ENCODE peak calls at places on chromosomes 13 and 19, in eight cellular contexts. P, Y, G, E, M, H, S and U are unnamed samples.

GRCh38 chr19:11375143-11375948 is 880 bp downstream of the SWSAP1 start:
- DNase-seq in P (no peak), Y (no peak), G (peak; percentile 54), E (peak; percentile 91), M (peak; percentile 88), H (peak; percentile 49), S (no peak), U (peak; percentile 66)

GRCh38 chr13:75405976-75406703 is 75.8 kb downstream of the TBC1D4 start:
- DNase-seq in P (no peak), Y (no peak), G (no peak), E (no peak), M (no peak), H (no peak), S (no peak), U (no peak)

GRCh38 chr13:97339019-97339988 is 94.7 kb upstream of the RAP2A start:
- DNase-seq in P (no peak), Y (peak; percentile 98), G (peak; percentile 54), E (no peak), M (no peak), H (no peak), S (peak; percentile 38), U (peak; percentile 44)

GRCh38 chr13:109155301-109155761 is 525.9 kb downstream of the MYO16 start:
- DNase-seq in P (no peak), Y (peak; percentile 50), G (no peak), E (no peak), M (no peak), H (peak; percentile 64), S (no peak), U (no peak)

GRCh38 chr19:30061557-30062330 is 119.7 kb downstream of the URI1 start:
- DNase-seq in P (no peak), Y (no peak), G (no peak), E (no peak), M (no peak), H (no peak), S (no peak), U (no peak)

GRCh38 chr19:47658431-47659383 is 49.8 kb downstream of the BICRA start:
- DNase-seq in P (peak; percentile 38), Y (no peak), G (no peak), E (peak; percentile 45), M (no peak), H (no peak), S (no peak), U (peak; percentile 38)

GRCh38 chr19:45473366-45474190 is 5.8 kb downstream of the FOSB start:
- DNase-seq in P (peak; percentile 50), Y (no peak), G (no peak), E (no peak), M (peak; percentile 33), H (no peak), S (no peak), U (no peak)

GRCh38 chr19:46373573-46374359 is 26.9 kb downstream of the PPP5C start:
- DNase-seq in P (peak; percentile 39), Y (peak; percentile 50), G (peak; percentile 85), E (peak; percentile 98), M (no peak), H (peak; percentile 95), S (peak; percentile 57), U (peak; percentile 69)

GRCh38 chr13:110234532-110234931 is 72.4 kb downstream of the COL4A1 start:
- DNase-seq in P (no peak), Y (no peak), G (no peak), E (no peak), M (no peak), H (no peak), S (no peak), U (no peak)

GRCh38 chr13:62633448-62633847 is 1217.8 kb upstream of the PCDH20 start:
- DNase-seq in P (no peak), Y (no peak), G (no peak), E (no peak), M (no peak), H (no peak), S (no peak), U (no peak)

GRCh38 chr19:9531933-9532332 is 6.5 kb downstream of the ZNF426 start:
- DNase-seq in P (no peak), Y (peak; percentile 45), G (no peak), E (no peak), M (no peak), H (peak; percentile 91), S (no peak), U (no peak)

GRCh38 chr19:30214651-30215051 is 157.5 kb upstream of the ZNF536 start:
- DNase-seq in P (no peak), Y (no peak), G (no peak), E (no peak), M (no peak), H (peak; percentile 52), S (no peak), U (no peak)

GRCh38 chr13:26485288-26485687 is 72.2 kb upstream of the WASF3 start:
- DNase-seq in P (no peak), Y (no peak), G (no peak), E (no peak), M (no peak), H (no peak), S (no peak), U (no peak)

GRCh38 chr13:98345103-98345899 is 168.2 kb upstream of the RNF113B start:
- DNase-seq in P (no peak), Y (no peak), G (no peak), E (no peak), M (no peak), H (no peak), S (no peak), U (no peak)

GRCh38 chr19:52923782-52924593 is 760 bp upstream of the ZNF888 start:
- DNase-seq in P (peak; percentile 29), Y (no peak), G (peak; percentile 51), E (peak; percentile 84), M (no peak), H (peak; percentile 59), S (peak; percentile 40), U (peak; percentile 53)

GRCh38 chr13:40596484-40596883 is 70.0 kb downstream of the FOXO1 start:
- DNase-seq in P (no peak), Y (no peak), G (no peak), E (no peak), M (no peak), H (no peak), S (no peak), U (no peak)

GRCh38 chr13:20118268-20119140 is 42.3 kb downstream of the GJA3 start:
- DNase-seq in P (no peak), Y (no peak), G (peak; percentile 48), E (peak; percentile 89), M (peak; percentile 45), H (peak; percentile 26), S (no peak), U (peak; percentile 56)

GRCh38 chr13:111531505-111531904 is 211.1 kb downstream of the TEX29 start:
- DNase-seq in P (no peak), Y (peak; percentile 0), G (no peak), E (no peak), M (no peak), H (peak; percentile 26), S (no peak), U (no peak)
- H3K4me1 ChIP-seq in P (no peaks in the 10 kb centered on the region), Y (no peaks in the 10 kb centered on the region), G (no peaks in the 10 kb centered on the region), E (no peaks in the 10 kb centered on the region), M (no peaks in the 10 kb centered on the region), H (no peaks in the 10 kb centered on the region), S (no peaks in the 10 kb centered on the region), U (no peaks in the 10 kb centered on the region)

DNA sequence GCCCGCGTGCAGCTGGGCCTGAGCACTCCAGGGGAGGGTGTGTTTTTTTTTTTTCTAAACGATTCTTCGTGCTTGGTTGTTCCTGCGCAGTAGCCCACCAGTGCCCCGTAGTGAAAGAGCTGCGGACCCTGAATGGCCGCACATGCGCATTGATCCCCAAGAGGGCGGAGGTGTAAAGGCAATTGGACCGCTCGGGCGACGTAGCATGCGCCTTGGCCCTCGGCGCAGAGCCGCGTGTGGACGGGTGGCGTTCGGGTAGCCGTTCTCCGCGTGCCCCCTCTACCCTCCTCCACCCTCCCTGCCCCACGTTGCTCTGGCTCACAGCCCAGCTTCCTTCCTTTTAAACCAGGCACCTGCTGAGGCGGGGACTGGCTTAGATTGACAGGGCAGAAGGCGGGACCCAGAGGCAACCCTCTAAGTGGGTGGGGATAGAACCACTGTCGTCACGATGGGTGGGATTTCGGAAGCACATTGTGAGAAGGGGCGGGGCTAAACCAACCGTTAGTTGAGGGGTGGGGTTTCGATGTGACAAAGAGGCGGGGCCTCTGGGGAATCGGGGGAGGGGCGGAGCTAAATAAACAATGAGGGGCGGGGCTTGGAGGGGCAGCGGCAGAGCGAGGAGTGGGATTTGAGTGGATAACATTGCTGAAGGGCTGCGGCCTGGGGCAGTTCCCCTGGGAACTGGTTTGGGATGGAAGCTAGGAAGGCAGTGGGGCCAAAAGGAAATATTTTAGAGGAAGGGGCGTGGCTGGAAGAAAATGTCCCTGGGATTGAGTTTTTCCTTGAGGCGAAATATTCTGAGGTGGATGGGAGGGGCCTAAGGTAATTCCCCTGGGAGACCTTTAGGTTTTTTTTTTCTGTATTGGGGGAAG is 543 bp upstream of the NUP62 start:
- DNase-seq in P (peak; percentile 94), Y (peak; percentile 97), G (peak; percentile 90), E (peak; percentile 96), M (peak; percentile 96), H (peak; percentile 98), S (peak; percentile 84), U (peak; percentile 92)
- TF ChIP-seq CTCF in P (no peak), Y (no peak), G (peak; percentile 41), E (no peak), M (no peak), H (no peak), S (no peak), U (no peak)

DNA sequence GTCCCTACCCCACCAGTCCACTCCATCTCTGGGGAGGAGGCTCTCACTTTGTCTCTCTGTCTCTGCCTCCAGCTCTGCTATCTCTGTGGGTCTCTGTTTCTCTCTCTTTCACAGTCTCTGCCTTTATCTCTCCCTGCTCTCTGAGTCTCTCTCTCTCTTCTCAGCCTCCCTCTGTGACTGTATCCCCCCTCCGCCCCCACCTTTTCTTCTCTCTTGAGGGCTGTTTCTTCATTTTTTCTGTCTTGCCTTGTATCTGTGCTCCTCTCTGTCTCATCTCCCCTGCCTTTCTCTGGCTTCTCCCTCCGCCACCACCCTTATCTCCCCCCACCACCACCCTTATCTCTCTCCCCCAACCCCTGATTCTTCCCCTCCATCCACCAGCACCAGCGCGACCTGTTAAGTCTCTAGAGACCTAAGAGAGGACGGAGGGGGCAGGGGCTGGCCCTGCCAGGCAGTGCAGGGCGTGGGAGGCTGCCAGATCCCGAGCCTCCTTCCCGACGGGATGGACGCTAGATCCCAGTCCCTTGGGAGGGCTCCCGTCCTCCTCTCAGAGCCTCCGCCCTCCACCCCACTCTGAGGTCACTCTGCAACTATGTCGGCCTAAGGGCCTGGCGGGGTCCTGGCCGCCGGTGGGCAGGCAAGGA is 1.0 kb downstream of the AXL start:
- DNase-seq in P (no peak), Y (peak; percentile 67), G (peak; percentile 50), E (peak; percentile 80), M (no peak), H (peak; percentile 27), S (peak; percentile 49), U (peak; percentile 79)
- H3K4me1 ChIP-seq in P (peaks cover 12% of the 10 kb centered on the region), Y (peaks cover 37% of the 10 kb centered on the region), G (peaks cover 29% of the 10 kb centered on the region), E (no peaks in the 10 kb centered on the region), M (no peaks in the 10 kb centered on the region), H (peaks cover 44% of the 10 kb centered on the region), S (peaks cover 59% of the 10 kb centered on the region), U (no peaks in the 10 kb centered on the region)

DNA sequence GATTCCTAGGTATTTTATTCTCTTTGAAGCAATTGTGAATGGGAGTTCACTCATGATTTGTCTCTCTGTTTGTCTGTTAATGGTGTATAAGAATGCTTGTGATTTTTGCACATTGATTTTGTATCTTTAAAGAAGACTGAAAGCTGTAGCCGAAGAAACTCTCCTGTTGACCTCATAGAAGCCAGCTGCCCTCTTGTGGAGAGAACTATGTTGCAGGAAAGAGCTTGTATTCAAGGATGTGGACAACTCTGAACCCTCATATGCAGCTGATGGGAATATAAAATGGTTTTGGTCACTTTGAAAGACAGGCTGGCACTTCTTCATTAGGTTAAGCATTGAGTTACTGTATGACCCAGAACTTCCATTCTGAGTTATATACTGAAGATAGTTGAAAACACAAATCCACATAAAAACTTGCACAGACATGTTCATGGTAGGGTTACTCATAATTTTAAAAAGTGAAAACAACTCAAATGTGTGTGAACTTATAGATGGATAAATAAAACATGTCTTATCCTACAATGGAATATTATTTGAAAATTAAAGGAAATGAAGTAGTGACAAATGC is 65.8 kb upstream of the SLITRK6 start:
- DNase-seq in P (peak; percentile 31), Y (peak; percentile 38), G (no peak), E (no peak), M (no peak), H (peak; percentile 52), S (no peak), U (no peak)
- TF ChIP-seq CTCF in P (peak; percentile 75), Y (peak; percentile 35), G (no peak), E (no peak), M (no peak), H (peak; percentile 52), S (no peak), U (no peak)